ENCODE peak calls at places on chromosomes 11 and 22, in six cellular contexts. C is NCI-H2081; N is stimulated activated CD8-positive, alpha-beta memory T cell treated with anti-CD3 and anti-CD28 coated beads, Interleukin-15, amount 100 ng/mL, for 24 hours; T is DMS153; F is NCI-H2171 treated with DMSO at 0.1 percent for 48 hours; U is SK-N-SH. A is an unnamed sample.
A peak's percentile ranks its signal among the peaks of the same experiment; 100 is the strongest.

GRCh38 chr11:12799373-12799835 is 125.2 kb downstream of the TEAD1 start:
- DNase-seq in C (no peak), N (no peak), T (no peak), F (peak; percentile 26), U (no peak), A (no peak)

GRCh38 chr11:18987454-18988231 is 48.4 kb upstream of the MRGPRX1 start:
- DNase-seq in C (no peak), N (no peak), T (no peak), F (no peak), U (no peak), A (no peak)

GRCh38 chr11:101862410-101863233 is 52.2 kb upstream of the CEP126 start:
- DNase-seq in C (no peak), N (no peak), T (no peak), F (peak; percentile 5), U (peak; percentile 15), A (no peak)

GRCh38 chr11:68970921-68971636 is 9.7 kb downstream of the MRGPRD start:
- DNase-seq in C (no peak), N (no peak), T (no peak), F (no peak), U (no peak), A (no peak)

GRCh38 chr11:113874920-113875413 is 405 bp downstream of the USP28 start:
- DNase-seq in C (no peak), N (no peak), T (peak; percentile 9), F (no peak), U (peak; percentile 37), A (no peak)

GRCh38 chr11:35144103-35144741 is 5.3 kb downstream of the CD44 start:
- DNase-seq in C (no peak), N (no peak), T (no peak), F (no peak), U (no peak), A (no peak)

GRCh38 chr11:76666408-76666807 is 4.1 kb downstream of the LRRC32 start:
- DNase-seq in C (no peak), N (no peak), T (no peak), F (no peak), U (no peak), A (no peak)

GRCh38 chr11:96278039-96278897 is 64.7 kb downstream of the MAML2 start:
- DNase-seq in C (no peak), N (no peak), T (no peak), F (no peak), U (no peak), A (peak; percentile 11)

GRCh38 chr11:116386118-116386699 is 386.6 kb downstream of the BUD13 start:
- DNase-seq in C (no peak), N (no peak), T (no peak), F (no peak), U (no peak), A (no peak)

GRCh38 chr22:31329029-31329428 is 17.1 kb downstream of the PATZ1 start:
- DNase-seq in C (no peak), N (no peak), T (no peak), F (no peak), U (no peak), A (no peak)

GRCh38 chr11:30149998-30150397 is 80.8 kb upstream of the FSHB start:
- DNase-seq in C (no peak), N (no peak), T (no peak), F (no peak), U (no peak), A (no peak)

GRCh38 chr11:107563702-107564101 is 1.8 kb downstream of the ALKBH8 start:
- DNase-seq in C (peak; percentile 38), N (no peak), T (peak; percentile 8), F (peak; percentile 42), U (peak; percentile 42), A (no peak)

GRCh38 chr11:94791216-94791889 is 23.2 kb downstream of the AMOTL1 start:
- DNase-seq in C (no peak), N (no peak), T (no peak), F (no peak), U (no peak), A (no peak)

GRCh38 chr22:23922921-23923320 is 28.7 kb downstream of the MIF start:
- DNase-seq in C (no peak), N (no peak), T (no peak), F (no peak), U (no peak), A (no peak)

GRCh38 chr11:82960000-82960778 is 58.7 kb downstream of the DDIAS start:
- DNase-seq in C (no peak), N (no peak), T (no peak), F (no peak), U (no peak), A (no peak)

GRCh38 chr11:117449111-117449693 is 121.5 kb downstream of the CEP164 start:
- DNase-seq in C (no peak), N (no peak), T (no peak), F (no peak), U (no peak), A (no peak)

GRCh38 chr11:96294289-96294688 is 48.7 kb downstream of the MAML2 start:
- DNase-seq in C (no peak), N (no peak), T (no peak), F (no peak), U (no peak), A (no peak)

GRCh38 chr11:117826832-117827231 is 2.3 kb upstream of the FXYD2 start:
- DNase-seq in C (no peak), N (no peak), T (no peak), F (no peak), U (no peak), A (no peak)

GRCh38 chr22:30025187-30025586 is 55.1 kb upstream of the HORMAD2 start:
- DNase-seq in C (no peak), N (no peak), T (no peak), F (no peak), U (no peak), A (no peak)

GRCh38 chr11:72343159-72343756 is 91.1 kb downstream of the CLPB start:
- DNase-seq in C (no peak), N (no peak), T (no peak), F (no peak), U (no peak), A (no peak)